ENCODE peak calls at places on chromosomes 7 and 10, in seven cellular contexts. X is neural crest cell, N is type B pancreatic cell, T is H9, Y is cardiac fibroblast, S is A549, V is cardiac muscle cell. W is an unnamed sample.

GRCh38 chr10:43045631-43046287 is 31.1 kb upstream of the RET start:
- DNase-seq in X (no peak), N (no peak), T (peak; percentile 20), Y (no peak), S (no peak), V (no peak), W (no peak)

GRCh38 chr10:19411119-19411518 is 362.5 kb downstream of the MALRD1 start:
- DNase-seq in X (no peak), N (no peak), T (no peak), Y (no peak), S (no peak), V (no peak), W (no peak)

GRCh38 chr10:35875281-35875680 is 233.2 kb upstream of the FZD8 start:
- DNase-seq in X (no peak), N (no peak), T (no peak), Y (peak; percentile 58), S (no peak), V (peak; percentile 88), W (no peak)

GRCh38 chr7:88216276-88216675 is 3.6 kb downstream of the SRI start:
- DNase-seq in X (no peak), N (no peak), T (no peak), Y (no peak), S (no peak), V (no peak), W (no peak)

GRCh38 chr10:15719062-15719898 is 442 bp downstream of the ITGA8 start:
- DNase-seq in X (peak; percentile 19), N (peak; percentile 69), T (peak; percentile 64), Y (peak; percentile 9), S (no peak), V (peak; percentile 24), W (no peak)

GRCh38 chr10:6843477-6843876 is 263.4 kb upstream of the PRKCQ start:
- DNase-seq in X (no peak), N (no peak), T (no peak), Y (no peak), S (peak; percentile 19), V (no peak), W (no peak)

GRCh38 chr7:84529480-84530205 is 335.1 kb upstream of the SEMA3A start:
- DNase-seq in X (no peak), N (no peak), T (no peak), Y (peak; percentile 67), S (peak; percentile 95), V (peak; percentile 74), W (no peak)

GRCh38 chr10:58508316-58508715 is 4.4 kb upstream of the BICC1 start:
- DNase-seq in X (no peak), N (no peak), T (no peak), Y (peak; percentile 72), S (no peak), V (peak; percentile 64), W (no peak)

GRCh38 chr7:158730383-158731055 is 25.9 kb upstream of the NCAPG2 start:
- DNase-seq in X (no peak), N (no peak), T (no peak), Y (no peak), S (no peak), V (peak; percentile 22), W (no peak)

GRCh38 chr7:106199024-106199423 is 85.8 kb downstream of the NAMPT start:
- DNase-seq in X (no peak), N (no peak), T (no peak), Y (no peak), S (no peak), V (no peak), W (no peak)

GRCh38 chr7:29091722-29092121 is 54.6 kb downstream of the CPVL start:
- DNase-seq in X (no peak), N (no peak), T (no peak), Y (no peak), S (no peak), V (peak; percentile 46), W (no peak)

GRCh38 chr10:74293686-74294365 is 142.8 kb downstream of the ADK start:
- DNase-seq in X (no peak), N (no peak), T (no peak), Y (peak; percentile 86), S (peak; percentile 39), V (peak; percentile 55), W (no peak)

GRCh38 chr7:74365320-74366022 is 76.3 kb downstream of the CLIP2 start:
- DNase-seq in X (peak; percentile 70), N (peak; percentile 80), T (peak; percentile 95), Y (peak; percentile 57), S (peak; percentile 69), V (peak; percentile 70), W (peak; percentile 86)

GRCh38 chr10:100008142-100008522 is 1.6 kb downstream of the DNMBP start:
- DNase-seq in X (no peak), N (no peak), T (no peak), Y (peak; percentile 63), S (no peak), V (peak; percentile 61), W (no peak)

GRCh38 chr10:100008708-100009282 is 952 bp downstream of the DNMBP start:
- DNase-seq in X (no peak), N (no peak), T (no peak), Y (peak; percentile 41), S (no peak), V (no peak), W (no peak)

GRCh38 chr10:100009793-100010676 is at the start of gene DNMBP:
- DNase-seq in X (peak; percentile 78), N (peak; percentile 89), T (peak; percentile 85), Y (peak; percentile 71), S (peak; percentile 82), V (peak; percentile 88), W (peak; percentile 91)

GRCh38 chr10:100007239-100008141 is 2.3 kb downstream of the DNMBP start:
- DNase-seq in X (no peak), N (no peak), T (no peak), Y (no peak), S (no peak), V (no peak), W (no peak)

DNA sequence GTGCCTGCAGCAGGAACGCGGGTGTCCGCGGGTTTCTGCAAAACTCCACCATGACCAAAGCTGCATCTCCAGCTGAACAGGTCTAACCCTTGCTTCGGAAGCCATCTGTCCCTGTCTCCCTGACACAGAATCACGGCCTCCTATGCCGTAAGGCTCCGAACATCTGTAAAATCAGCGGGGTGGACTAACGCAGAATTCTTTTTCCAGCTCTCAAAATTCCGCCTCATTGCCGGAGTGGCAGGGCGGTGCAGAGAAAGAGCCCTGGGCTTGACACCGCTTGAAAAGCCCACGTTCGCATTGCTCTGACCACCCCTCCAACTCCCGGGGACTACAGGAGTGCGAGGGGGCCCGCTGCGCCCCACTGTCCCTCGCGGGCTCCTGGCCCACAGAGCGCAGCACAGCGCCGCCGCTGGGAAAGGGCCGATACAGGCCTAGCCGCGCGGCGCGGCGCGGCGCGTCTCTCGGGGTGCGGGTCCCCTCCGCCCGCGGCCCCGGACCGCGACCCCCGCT is 409 bp downstream of the DNMBP start:
- DNase-seq in X (peak; percentile 53), N (no peak), T (no peak), Y (peak; percentile 39), S (peak; percentile 42), V (no peak), W (no peak)
- TF ChIP-seq CTCF in X (no peak), N (peak; percentile 26), T (peak; percentile 27), Y (peak; percentile 47), S (no peak), V (peak; percentile 55), W (no peak)

DNA sequence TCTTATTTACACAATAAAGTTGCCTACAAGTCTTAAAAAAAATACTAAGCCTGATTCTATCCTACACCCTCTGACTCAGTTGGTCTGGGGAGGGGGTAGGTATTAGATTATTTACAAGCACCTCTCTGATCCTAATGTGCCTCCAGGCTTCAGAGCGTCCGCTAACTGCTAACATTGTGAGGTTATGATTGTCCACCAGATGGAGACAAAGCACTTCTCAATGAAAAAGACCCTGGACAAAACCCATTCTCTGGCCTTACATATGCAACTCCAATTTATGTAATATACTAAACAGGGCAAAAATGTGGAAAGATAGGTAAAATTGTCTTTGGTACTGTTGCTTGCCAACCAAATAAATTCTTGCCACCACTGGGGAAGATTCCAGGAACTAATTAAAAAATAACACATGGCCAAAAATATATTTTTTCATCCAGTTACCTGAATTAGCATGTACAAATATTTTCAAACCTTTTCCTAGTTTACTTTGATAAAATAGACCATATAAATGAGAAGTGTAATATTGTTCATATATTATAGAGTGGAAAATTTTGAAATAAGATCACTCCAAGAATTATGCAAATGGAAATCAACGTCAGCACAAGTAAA is 92.4 kb downstream of the KIF20B start:
- DNase-seq in X (peak; percentile 43), N (no peak), T (peak; percentile 42), Y (peak; percentile 86), S (peak; percentile 65), V (peak; percentile 87), W (peak; percentile 43)
- TF ChIP-seq CTCF in X (peak; percentile 91), N (peak; percentile 92), T (peak; percentile 91), Y (peak; percentile 79), S (peak; percentile 88), V (peak; percentile 75), W (peak; percentile 82)

DNA sequence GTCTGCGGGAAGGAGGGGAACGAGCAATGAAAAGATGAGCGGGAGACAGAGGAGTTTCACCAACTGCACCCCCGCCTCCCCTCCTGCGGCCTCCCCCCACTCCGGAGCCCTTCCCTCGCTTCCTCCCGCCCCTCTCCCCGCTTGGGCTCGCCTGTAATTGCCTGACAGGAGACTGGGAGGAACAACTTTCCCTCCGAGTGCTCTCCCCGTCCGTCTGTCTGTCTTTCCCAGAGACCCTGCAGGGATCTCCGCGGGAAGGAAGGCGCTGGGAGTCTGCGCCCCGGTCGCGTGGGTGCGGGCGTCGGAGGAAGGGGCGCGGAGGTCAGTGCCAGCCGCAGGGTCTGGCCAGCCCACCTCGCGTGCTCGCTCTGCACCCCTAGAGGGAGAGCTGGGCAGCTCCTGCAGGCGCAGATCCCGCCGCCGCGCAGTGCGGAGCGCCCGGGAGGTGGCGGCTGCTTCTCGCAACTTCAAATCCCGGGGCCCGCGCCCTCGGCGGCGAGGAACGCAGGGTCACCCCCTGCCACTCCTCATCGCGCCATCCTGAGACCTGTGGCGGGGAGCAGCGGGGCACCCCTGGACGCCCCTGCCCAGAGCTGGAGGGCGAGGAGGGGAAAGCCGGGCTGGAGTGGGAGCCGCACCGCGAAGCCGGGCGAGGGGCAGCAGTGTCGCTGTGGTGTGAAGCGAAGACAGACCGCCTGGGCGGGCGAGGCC is 527 bp upstream of the NRP1 start:
- DNase-seq in X (peak; percentile 70), N (peak; percentile 82), T (peak; percentile 73), Y (peak; percentile 91), S (peak; percentile 88), V (peak; percentile 95), W (peak; percentile 78)
- TF ChIP-seq CTCF in X (peak; percentile 71), N (peak; percentile 78), T (peak; percentile 61), Y (peak; percentile 59), S (peak; percentile 48), V (peak; percentile 66), W (peak; percentile 37)

GRCh38 chr10:37952926-37953325 is 23.5 kb downstream of the ZNF25 start:
- DNase-seq in X (no peak), N (no peak), T (no peak), Y (no peak), S (no peak), V (no peak), W (no peak)

GRCh38 chr10:37952051-37952815 is 24.2 kb downstream of the ZNF25 start:
- DNase-seq in X (no peak), N (no peak), T (no peak), Y (no peak), S (no peak), V (no peak), W (no peak)

GRCh38 chr10:37947526-37947925 is 28.9 kb downstream of the ZNF25 start:
- DNase-seq in X (no peak), N (no peak), T (no peak), Y (no peak), S (no peak), V (no peak), W (no peak)

DNA sequence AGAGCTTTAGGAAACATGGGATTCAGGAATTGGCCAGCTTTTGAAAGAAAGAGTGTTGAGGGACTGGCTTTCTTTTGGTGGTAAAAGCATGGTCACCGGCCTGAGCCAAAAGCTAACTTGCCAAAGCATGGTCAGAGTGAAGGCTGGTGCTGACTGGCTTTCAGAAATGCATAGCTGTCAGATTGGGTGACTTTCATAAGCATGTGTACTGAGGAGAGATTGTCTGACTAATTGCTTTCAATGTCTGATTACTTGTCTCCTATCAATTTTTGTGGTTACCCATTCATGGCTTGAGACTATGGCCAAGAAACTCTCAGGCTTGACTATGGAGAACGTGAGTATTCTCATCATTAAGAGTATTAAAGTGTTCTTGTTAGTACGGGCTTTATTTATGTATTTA is 28.2 kb downstream of the ZNF25 start:
- DNase-seq in X (no peak), N (no peak), T (no peak), Y (no peak), S (no peak), V (peak; percentile 15), W (no peak)
- TF ChIP-seq CTCF in X (no peak), N (no peak), T (no peak), Y (no peak), S (no peak), V (no peak), W (no peak)